ENCODE peak calls at places on chromosomes 13 and 19, in four cellular contexts. T, D, M and L are unnamed samples.

GRCh38 chr19:12365372-12366162 is at the start of gene ZNF442:
- DNase-seq in T (peak; percentile 79), D (peak; percentile 99), M (peak; percentile 98), L (peak; percentile 98)

GRCh38 chr19:2488942-2489731 is 13.2 kb downstream of the GADD45B start:
- DNase-seq in T (no peak), D (peak; percentile 74), M (no peak), L (no peak)

GRCh38 chr19:40718774-40719391 is 2.0 kb downstream of the ITPKC start:
- DNase-seq in T (no peak), D (peak; percentile 41), M (peak; percentile 74), L (peak; percentile 88)

GRCh38 chr13:23432589-23432988 is 913 bp downstream of the SACS start:
- DNase-seq in T (no peak), D (no peak), M (no peak), L (no peak)

GRCh38 chr19:33547676-33548075 is 26.1 kb upstream of the PEPD start:
- DNase-seq in T (no peak), D (no peak), M (no peak), L (no peak)

GRCh38 chr13:25847635-25848616 is 203.9 kb downstream of the SHISA2 start:
- DNase-seq in T (no peak), D (no peak), M (no peak), L (no peak)

GRCh38 chr19:17205237-17206140 is 9.7 kb upstream of the USE1 start:
- DNase-seq in T (peak; percentile 31), D (peak; percentile 72), M (no peak), L (no peak)

GRCh38 chr19:21256722-21257121 is 72.5 kb downstream of the ZNF708 start:
- DNase-seq in T (no peak), D (no peak), M (no peak), L (no peak)

GRCh38 chr19:47157455-47158321 is 27.1 kb downstream of the SAE1 start:
- DNase-seq in T (no peak), D (peak; percentile 56), M (no peak), L (no peak)

GRCh38 chr19:10270180-10270615 is 722 bp upstream of the ICAM1 start:
- DNase-seq in T (peak; percentile 55), D (peak; percentile 36), M (peak; percentile 85), L (no peak)

GRCh38 chr13:62119739-62120700 is 704.4 kb upstream of the PCDH20 start:
- DNase-seq in T (no peak), D (no peak), M (no peak), L (no peak)

GRCh38 chr13:113299951-113300350 is 2.9 kb downstream of the LAMP1 start:
- DNase-seq in T (no peak), D (no peak), M (no peak), L (no peak)

GRCh38 chr19:40322271-40322610 is 26.0 kb downstream of the C19orf47 start:
- DNase-seq in T (no peak), D (peak; percentile 32), M (no peak), L (no peak)

GRCh38 chr13:103525530-103525929 is 459.3 kb upstream of the SLC10A2 start:
- DNase-seq in T (no peak), D (no peak), M (no peak), L (no peak)